ENCODE peak calls at places on chromosomes 5 and 9, in five cellular contexts. One of them, this sample, is unnamed.

GRCh38 chr5:154740483-154740882 is 14.7 kb upstream of the LARP1 start:
- DNase-seq in A549: no peak
- DNase-seq in thoracic aorta: no peak
- DNase-seq in tibial nerve: no peak
- DNase-seq in IMR-90: peak
- DNase-seq in this sample: peak

GRCh38 chr5:169296456-169297220 is 4.3 kb downstream of the SLIT3 start:
- DNase-seq in thoracic aorta: peak
- DNase-seq in IMR-90: no peak
- DNase-seq in A549: peak
- DNase-seq in tibial nerve: no peak
- DNase-seq in this sample: no peak

GRCh38 chr5:68345166-68345565 is 129.6 kb downstream of the PIK3R1 start:
- DNase-seq in IMR-90: peak
- DNase-seq in A549: no peak
- DNase-seq in thoracic aorta: no peak
- DNase-seq in tibial nerve: no peak
- DNase-seq in this sample: no peak

GRCh38 chr5:106822851-106823250 is 847.9 kb downstream of the EFNA5 start:
- DNase-seq in tibial nerve: no peak
- DNase-seq in IMR-90: no peak
- DNase-seq in thoracic aorta: no peak
- DNase-seq in A549: peak
- DNase-seq in this sample: no peak

GRCh38 chr5:51684794-51685355 is 301.6 kb downstream of the ISL1 start:
- DNase-seq in tibial nerve: no peak
- DNase-seq in A549: no peak
- DNase-seq in IMR-90: no peak
- DNase-seq in thoracic aorta: no peak
- DNase-seq in this sample: no peak

GRCh38 chr9:91746904-91747303 is 203.1 kb downstream of the ROR2 start:
- DNase-seq in thoracic aorta: no peak
- DNase-seq in IMR-90: peak
- DNase-seq in tibial nerve: no peak
- DNase-seq in A549: no peak
- DNase-seq in this sample: no peak

GRCh38 chr9:7094052-7094451 is 336.3 kb downstream of the KDM4C start:
- DNase-seq in A549: peak
- DNase-seq in thoracic aorta: no peak
- DNase-seq in tibial nerve: no peak
- DNase-seq in IMR-90: peak
- DNase-seq in this sample: no peak

GRCh38 chr5:169651526-169651925 is 14.5 kb downstream of the DOCK2 start:
- DNase-seq in tibial nerve: no peak
- DNase-seq in IMR-90: no peak
- DNase-seq in thoracic aorta: no peak
- DNase-seq in A549: no peak
- DNase-seq in this sample: no peak

GRCh38 chr5:59479084-59479483 is 414.4 kb downstream of the PDE4D start:
- DNase-seq in tibial nerve: no peak
- DNase-seq in A549: no peak
- DNase-seq in IMR-90: no peak
- DNase-seq in thoracic aorta: no peak
- DNase-seq in this sample: no peak

GRCh38 chr5:134567651-134568338 is 42.3 kb downstream of the JADE2 start:
- DNase-seq in A549: peak
- DNase-seq in thoracic aorta: no peak
- DNase-seq in IMR-90: peak
- DNase-seq in tibial nerve: no peak
- DNase-seq in this sample: no peak

GRCh38 chr5:154916874-154917273 is 21.1 kb downstream of the GEMIN5 start:
- DNase-seq in A549: no peak
- DNase-seq in thoracic aorta: no peak
- DNase-seq in tibial nerve: no peak
- DNase-seq in IMR-90: no peak
- DNase-seq in this sample: no peak

GRCh38 chr9:76846307-76846706 is 59.6 kb downstream of the PRUNE2 start:
- DNase-seq in tibial nerve: no peak
- DNase-seq in thoracic aorta: no peak
- DNase-seq in A549: no peak
- DNase-seq in IMR-90: peak
- DNase-seq in this sample: no peak

GRCh38 chr5:134111741-134112647 is 2.5 kb upstream of the TCF7 start:
- DNase-seq in A549: no peak
- DNase-seq in thoracic aorta: no peak
- DNase-seq in tibial nerve: no peak
- DNase-seq in IMR-90: peak
- DNase-seq in this sample: no peak

GRCh38 chr9:72828281-72828731 is 124.5 kb downstream of the ALDH1A1 start:
- DNase-seq in A549: peak
- DNase-seq in thoracic aorta: no peak
- DNase-seq in IMR-90: no peak
- DNase-seq in tibial nerve: no peak
- DNase-seq in this sample: no peak

GRCh38 chr5:136656811-136657210 is 291.5 kb upstream of the TRPC7 start:
- DNase-seq in thoracic aorta: no peak
- DNase-seq in IMR-90: peak
- DNase-seq in tibial nerve: no peak
- DNase-seq in A549: peak
- DNase-seq in this sample: no peak

GRCh38 chr9:136648746-136649145 is 14.0 kb upstream of the EGFL7 start:
- DNase-seq in A549: no peak
- DNase-seq in tibial nerve: no peak
- DNase-seq in IMR-90: no peak
- DNase-seq in thoracic aorta: no peak
- DNase-seq in this sample: no peak

GRCh38 chr5:140018920-140019644 is 24.0 kb downstream of the NRG2 start:
- DNase-seq in thoracic aorta: no peak
- DNase-seq in IMR-90: no peak
- DNase-seq in A549: no peak
- DNase-seq in tibial nerve: no peak
- DNase-seq in this sample: no peak
- H3K27ac ChIP-seq in thoracic aorta: no peak
- H3K27ac ChIP-seq in IMR-90: no peak
- H3K27ac ChIP-seq in A549: no peak
- H3K27ac ChIP-seq in tibial nerve: no peak
- H3K27ac ChIP-seq in this sample: no peak

DNA sequence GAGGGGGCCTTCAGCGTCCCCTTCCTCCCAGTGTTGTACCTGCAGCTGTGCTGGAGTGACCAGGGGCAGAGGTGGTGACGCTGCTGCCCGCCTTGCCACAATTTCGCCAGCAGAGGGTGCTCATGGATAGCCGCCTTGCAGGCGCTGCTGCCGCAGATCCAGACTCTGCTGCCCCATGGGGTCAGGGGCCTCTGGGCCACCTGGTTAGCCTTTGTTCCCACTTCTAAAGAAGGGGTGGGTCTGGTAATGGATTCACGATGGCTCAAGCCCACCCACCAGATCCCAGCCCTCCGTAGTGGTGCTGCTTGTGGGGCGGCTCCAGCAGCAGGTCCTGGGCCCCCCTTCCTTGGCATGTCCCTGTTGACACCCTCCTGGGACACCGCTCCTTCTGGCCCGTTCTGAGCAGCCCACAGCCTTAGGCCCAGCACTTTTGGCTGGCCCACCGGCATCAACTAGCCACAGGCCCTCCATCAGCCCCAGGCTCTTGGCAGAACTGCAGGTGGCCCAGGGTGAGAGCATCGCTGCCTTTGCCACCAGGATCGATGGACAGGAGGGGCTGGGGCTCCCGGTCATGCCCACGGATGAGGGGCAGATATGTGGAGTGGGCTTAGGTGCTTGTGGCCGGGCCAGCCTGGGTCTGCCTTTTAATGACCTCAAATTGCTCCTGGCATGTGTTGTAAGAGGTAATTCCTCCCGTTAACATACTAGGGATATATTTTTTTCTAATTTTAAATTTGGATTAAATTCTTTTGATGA is 57.2 kb downstream of the COL5A1 start:
- DNase-seq in IMR-90: peak
- DNase-seq in tibial nerve: peak
- DNase-seq in thoracic aorta: no peak
- DNase-seq in A549: peak
- DNase-seq in this sample: no peak
- TF ChIP-seq CTCF in IMR-90: peak
- TF ChIP-seq CTCF in tibial nerve: peak
- TF ChIP-seq CTCF in thoracic aorta: peak
- TF ChIP-seq CTCF in A549: peak
- TF ChIP-seq CTCF in this sample: peak

DNA sequence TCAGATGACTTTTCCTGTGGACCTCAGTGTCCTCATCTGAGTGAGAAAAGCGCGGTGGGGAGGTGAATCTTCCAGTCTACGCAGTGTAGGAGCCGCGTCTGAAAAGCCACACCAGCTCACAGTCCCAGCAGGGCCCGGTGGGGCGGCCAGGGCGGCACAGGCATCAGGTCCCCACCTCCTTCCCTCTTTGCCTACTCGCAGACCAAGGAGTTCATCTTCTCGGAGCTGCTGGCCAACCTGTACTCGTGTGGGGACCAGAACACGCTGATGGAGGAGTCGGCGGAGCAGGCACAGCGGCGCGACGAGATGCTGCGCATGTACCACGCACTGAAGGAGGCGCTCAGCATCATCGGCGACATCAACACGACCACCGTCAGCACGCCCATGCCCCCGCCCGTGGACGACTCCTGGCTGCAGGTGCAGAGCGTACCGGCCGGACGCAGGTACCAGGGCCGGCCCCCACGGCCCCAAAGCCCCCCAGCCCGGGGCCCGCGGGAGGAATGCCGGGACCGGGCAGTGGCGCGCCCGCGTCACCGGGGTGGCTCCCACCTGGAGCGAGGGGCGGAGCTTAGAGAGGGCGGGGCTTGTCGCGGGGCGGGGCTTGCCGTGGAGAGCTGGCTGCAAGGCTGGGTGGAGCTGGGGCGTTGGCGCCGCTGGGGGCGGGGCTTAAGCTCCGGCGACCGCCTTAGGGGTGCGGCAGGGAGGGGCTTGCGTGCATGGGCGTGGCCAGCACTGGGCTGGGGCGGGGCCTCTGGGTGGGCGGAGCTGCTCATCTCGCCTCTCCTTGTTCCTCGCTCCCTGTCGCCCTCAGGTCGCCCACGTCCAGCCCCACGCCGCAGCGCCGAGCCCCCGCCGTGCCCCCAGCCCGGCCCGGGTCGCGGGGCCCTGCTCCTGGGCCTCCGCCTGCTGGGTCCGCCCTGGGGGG is 25.6 kb downstream of the GOLGA2 start:
- DNase-seq in tibial nerve: peak
- DNase-seq in thoracic aorta: no peak
- DNase-seq in IMR-90: peak
- DNase-seq in A549: peak
- DNase-seq in this sample: no peak
- H3K27ac ChIP-seq in tibial nerve: no peak
- H3K27ac ChIP-seq in thoracic aorta: no peak
- H3K27ac ChIP-seq in IMR-90: no peak
- H3K27ac ChIP-seq in A549: no peak
- H3K27ac ChIP-seq in this sample: no peak

DNA sequence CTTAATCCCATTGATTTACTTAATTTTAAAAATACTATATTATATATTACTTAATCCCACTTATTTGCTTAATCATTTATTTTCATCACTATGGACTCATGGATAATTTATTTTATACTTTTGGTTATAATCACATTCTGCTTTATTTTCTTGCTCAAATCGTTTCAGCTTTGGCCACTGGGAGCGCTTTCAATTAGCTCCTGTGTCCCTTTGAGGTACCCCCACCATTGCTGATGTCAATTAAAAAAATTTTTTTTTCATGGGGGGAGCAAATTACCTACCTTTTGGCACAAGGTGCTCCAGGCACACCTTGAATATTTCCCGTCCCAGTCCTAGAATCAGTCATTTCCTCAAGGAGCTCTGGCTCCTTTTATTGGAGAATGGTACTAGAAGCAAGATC is 1.4 kb upstream of the TRIO start:
- DNase-seq in IMR-90: no peak
- DNase-seq in thoracic aorta: no peak
- DNase-seq in A549: no peak
- DNase-seq in tibial nerve: no peak
- DNase-seq in this sample: no peak
- TF ChIP-seq CTCF in IMR-90: no peak
- TF ChIP-seq CTCF in thoracic aorta: no peak
- TF ChIP-seq CTCF in A549: no peak
- TF ChIP-seq CTCF in tibial nerve: no peak
- TF ChIP-seq CTCF in this sample: no peak

GRCh38 chr5:55033568-55033967 is 9.5 kb downstream of the GZMK start:
- DNase-seq in thoracic aorta: no peak
- DNase-seq in A549: no peak
- DNase-seq in IMR-90: no peak
- DNase-seq in tibial nerve: no peak
- DNase-seq in this sample: no peak

GRCh38 chr5:55035480-55035879 is 11.4 kb downstream of the GZMK start:
- DNase-seq in thoracic aorta: no peak
- DNase-seq in IMR-90: no peak
- DNase-seq in A549: no peak
- DNase-seq in tibial nerve: no peak
- DNase-seq in this sample: no peak

GRCh38 chr5:55037816-55038379 is 13.8 kb downstream of the GZMK start:
- DNase-seq in IMR-90: no peak
- DNase-seq in A549: no peak
- DNase-seq in thoracic aorta: no peak
- DNase-seq in tibial nerve: no peak
- DNase-seq in this sample: no peak

GRCh38 chr5:55037046-55037771 is 13.2 kb downstream of the GZMK start:
- DNase-seq in tibial nerve: no peak
- DNase-seq in A549: peak
- DNase-seq in thoracic aorta: no peak
- DNase-seq in IMR-90: no peak
- DNase-seq in this sample: no peak

GRCh38 chr5:55036477-55036876 is 12.4 kb downstream of the GZMK start:
- DNase-seq in A549: no peak
- DNase-seq in thoracic aorta: no peak
- DNase-seq in IMR-90: peak
- DNase-seq in tibial nerve: no peak
- DNase-seq in this sample: no peak
- H3K27ac ChIP-seq in A549: no peak
- H3K27ac ChIP-seq in thoracic aorta: no peak
- H3K27ac ChIP-seq in IMR-90: no peak
- H3K27ac ChIP-seq in tibial nerve: no peak
- H3K27ac ChIP-seq in this sample: no peak

GRCh38 chr9:114238919-114239879 is 83.7 kb upstream of the ORM1 start:
- DNase-seq in thoracic aorta: no peak
- DNase-seq in A549: peak
- DNase-seq in IMR-90: peak
- DNase-seq in tibial nerve: no peak
- DNase-seq in this sample: no peak
- TF ChIP-seq CTCF in thoracic aorta: peak
- TF ChIP-seq CTCF in A549: no peak
- TF ChIP-seq CTCF in IMR-90: peak
- TF ChIP-seq CTCF in tibial nerve: no peak
- TF ChIP-seq CTCF in this sample: peak